ENCODE peak calls at places on chromosomes 7 and 10, in six cellular contexts. One of them, this sample, is unnamed.

GRCh38 chr10:126911301-126911700 is 6.1 kb downstream of the DOCK1 start:
- DNase-seq in astrocyte of the cerebellum: no peak
- DNase-seq in NCI-H1092: no peak
- DNase-seq in NCI-H748 treated with DMSO at 0.1 percent for 48 hours: no peak
- DNase-seq in Ammon's horn: no peak
- DNase-seq in breast epithelium: no peak
- DNase-seq in this sample: no peak

GRCh38 chr10:118007773-118008172 is 39.0 kb downstream of the RAB11FIP2 start:
- DNase-seq in astrocyte of the cerebellum: no peak
- DNase-seq in NCI-H1092: no peak
- DNase-seq in NCI-H748 treated with DMSO at 0.1 percent for 48 hours: no peak
- DNase-seq in Ammon's horn: no peak
- DNase-seq in breast epithelium: no peak
- DNase-seq in this sample: no peak

GRCh38 chr10:34251177-34251576 is 563.9 kb downstream of the PARD3 start:
- DNase-seq in astrocyte of the cerebellum: no peak
- DNase-seq in NCI-H1092: no peak
- DNase-seq in NCI-H748 treated with DMSO at 0.1 percent for 48 hours: no peak
- DNase-seq in Ammon's horn: no peak
- DNase-seq in breast epithelium: no peak
- DNase-seq in this sample: no peak

GRCh38 chr7:78587443-78588044 is 789.0 kb downstream of the PHTF2 start:
- DNase-seq in astrocyte of the cerebellum: no peak
- DNase-seq in NCI-H1092: peak; percentile 9
- DNase-seq in NCI-H748 treated with DMSO at 0.1 percent for 48 hours: peak; percentile 55
- DNase-seq in Ammon's horn: peak; percentile 27
- DNase-seq in breast epithelium: no peak
- DNase-seq in this sample: no peak

GRCh38 chr7:4667776-4668509 is 14.2 kb upstream of the FOXK1 start:
- DNase-seq in astrocyte of the cerebellum: peak; percentile 97
- DNase-seq in NCI-H1092: no peak
- DNase-seq in NCI-H748 treated with DMSO at 0.1 percent for 48 hours: no peak
- DNase-seq in Ammon's horn: no peak
- DNase-seq in breast epithelium: no peak
- DNase-seq in this sample: no peak

GRCh38 chr7:110507832-110508231 is 583.1 kb upstream of the LRRN3 start:
- DNase-seq in astrocyte of the cerebellum: no peak
- DNase-seq in NCI-H1092: peak; percentile 63
- DNase-seq in NCI-H748 treated with DMSO at 0.1 percent for 48 hours: no peak
- DNase-seq in Ammon's horn: no peak
- DNase-seq in breast epithelium: no peak
- DNase-seq in this sample: no peak

GRCh38 chr10:23693398-23693797 is 254.5 kb downstream of the OTUD1 start:
- DNase-seq in astrocyte of the cerebellum: no peak
- DNase-seq in NCI-H1092: no peak
- DNase-seq in NCI-H748 treated with DMSO at 0.1 percent for 48 hours: peak; percentile 16
- DNase-seq in Ammon's horn: no peak
- DNase-seq in breast epithelium: peak; percentile 51
- DNase-seq in this sample: no peak

GRCh38 chr10:944034-944831 is 12.7 kb upstream of the LARP4B start:
- DNase-seq in astrocyte of the cerebellum: no peak
- DNase-seq in NCI-H1092: no peak
- DNase-seq in NCI-H748 treated with DMSO at 0.1 percent for 48 hours: no peak
- DNase-seq in Ammon's horn: peak; percentile 49
- DNase-seq in breast epithelium: no peak
- DNase-seq in this sample: peak; percentile 76

GRCh38 chr10:96133135-96133534 is 3.0 kb downstream of the ZNF518A start:
- DNase-seq in astrocyte of the cerebellum: no peak
- DNase-seq in NCI-H1092: no peak
- DNase-seq in NCI-H748 treated with DMSO at 0.1 percent for 48 hours: no peak
- DNase-seq in Ammon's horn: no peak
- DNase-seq in breast epithelium: no peak
- DNase-seq in this sample: no peak

GRCh38 chr10:5442056-5442989 is 30.0 kb downstream of the NET1 start:
- DNase-seq in astrocyte of the cerebellum: peak; percentile 49
- DNase-seq in NCI-H1092: peak; percentile 19
- DNase-seq in NCI-H748 treated with DMSO at 0.1 percent for 48 hours: peak; percentile 42
- DNase-seq in Ammon's horn: peak; percentile 49
- DNase-seq in breast epithelium: no peak
- DNase-seq in this sample: no peak

GRCh38 chr7:20444041-20444440 is 113.3 kb downstream of the ITGB8 start:
- DNase-seq in astrocyte of the cerebellum: peak; percentile 64
- DNase-seq in NCI-H1092: no peak
- DNase-seq in NCI-H748 treated with DMSO at 0.1 percent for 48 hours: no peak
- DNase-seq in Ammon's horn: no peak
- DNase-seq in breast epithelium: no peak
- DNase-seq in this sample: no peak

GRCh38 chr10:71694567-71694968 is 25.0 kb downstream of the C10orf105 start:
- DNase-seq in astrocyte of the cerebellum: no peak
- DNase-seq in NCI-H1092: no peak
- DNase-seq in NCI-H748 treated with DMSO at 0.1 percent for 48 hours: no peak
- DNase-seq in Ammon's horn: peak; percentile 67
- DNase-seq in breast epithelium: no peak
- DNase-seq in this sample: peak; percentile 50

GRCh38 chr7:22885824-22886255 is 63.2 kb upstream of the TOMM7 start:
- DNase-seq in astrocyte of the cerebellum: no peak
- DNase-seq in NCI-H1092: no peak
- DNase-seq in NCI-H748 treated with DMSO at 0.1 percent for 48 hours: peak; percentile 52
- DNase-seq in Ammon's horn: no peak
- DNase-seq in breast epithelium: no peak
- DNase-seq in this sample: no peak

GRCh38 chr10:62352356-62352963 is 21.7 kb upstream of the ZNF365 start:
- DNase-seq in astrocyte of the cerebellum: no peak
- DNase-seq in NCI-H1092: no peak
- DNase-seq in NCI-H748 treated with DMSO at 0.1 percent for 48 hours: no peak
- DNase-seq in Ammon's horn: no peak
- DNase-seq in breast epithelium: no peak
- DNase-seq in this sample: no peak

GRCh38 chr7:101790566-101791293 is 26.7 kb upstream of the CUX1 start:
- DNase-seq in astrocyte of the cerebellum: no peak
- DNase-seq in NCI-H1092: no peak
- DNase-seq in NCI-H748 treated with DMSO at 0.1 percent for 48 hours: no peak
- DNase-seq in Ammon's horn: no peak
- DNase-seq in breast epithelium: no peak
- DNase-seq in this sample: no peak

GRCh38 chr7:110762514-110762913 is 328.4 kb upstream of the LRRN3 start:
- DNase-seq in astrocyte of the cerebellum: no peak
- DNase-seq in NCI-H1092: peak; percentile 91
- DNase-seq in NCI-H748 treated with DMSO at 0.1 percent for 48 hours: peak; percentile 81
- DNase-seq in Ammon's horn: no peak
- DNase-seq in breast epithelium: no peak
- DNase-seq in this sample: no peak

GRCh38 chr10:30433779-30434272 is at the start of gene MAP3K8:
- DNase-seq in astrocyte of the cerebellum: no peak
- DNase-seq in NCI-H1092: no peak
- DNase-seq in NCI-H748 treated with DMSO at 0.1 percent for 48 hours: peak; percentile 19
- DNase-seq in Ammon's horn: peak; percentile 89
- DNase-seq in breast epithelium: peak; percentile 90
- DNase-seq in this sample: peak; percentile 92

GRCh38 chr10:132319853-132320669 is 11.9 kb upstream of the LRRC27 start:
- DNase-seq in astrocyte of the cerebellum: peak; percentile 75
- DNase-seq in NCI-H1092: no peak
- DNase-seq in NCI-H748 treated with DMSO at 0.1 percent for 48 hours: no peak
- DNase-seq in Ammon's horn: no peak
- DNase-seq in breast epithelium: peak; percentile 33
- DNase-seq in this sample: no peak

GRCh38 chr7:69588773-69589172 is 9.5 kb upstream of the AUTS2 start:
- DNase-seq in astrocyte of the cerebellum: no peak
- DNase-seq in NCI-H1092: no peak
- DNase-seq in NCI-H748 treated with DMSO at 0.1 percent for 48 hours: no peak
- DNase-seq in Ammon's horn: peak; percentile 86
- DNase-seq in breast epithelium: no peak
- DNase-seq in this sample: no peak

GRCh38 chr10:43226441-43226840 is 40.4 kb downstream of the RASGEF1A start:
- DNase-seq in astrocyte of the cerebellum: no peak
- DNase-seq in NCI-H1092: no peak
- DNase-seq in NCI-H748 treated with DMSO at 0.1 percent for 48 hours: no peak
- DNase-seq in Ammon's horn: no peak
- DNase-seq in breast epithelium: peak; percentile 35
- DNase-seq in this sample: peak; percentile 74

GRCh38 chr7:1355568-1356340 is 103.5 kb downstream of the MICALL2 start:
- DNase-seq in astrocyte of the cerebellum: no peak
- DNase-seq in NCI-H1092: no peak
- DNase-seq in NCI-H748 treated with DMSO at 0.1 percent for 48 hours: no peak
- DNase-seq in Ammon's horn: no peak
- DNase-seq in breast epithelium: no peak
- DNase-seq in this sample: no peak

GRCh38 chr7:123782071-123782798 is 33.4 kb upstream of the WASL start:
- DNase-seq in astrocyte of the cerebellum: no peak
- DNase-seq in NCI-H1092: no peak
- DNase-seq in NCI-H748 treated with DMSO at 0.1 percent for 48 hours: no peak
- DNase-seq in Ammon's horn: no peak
- DNase-seq in breast epithelium: no peak
- DNase-seq in this sample: no peak

GRCh38 chr10:86652361-86653202 is 1.8 kb upstream of the OPN4 start:
- DNase-seq in astrocyte of the cerebellum: no peak
- DNase-seq in NCI-H1092: peak; percentile 91
- DNase-seq in NCI-H748 treated with DMSO at 0.1 percent for 48 hours: peak; percentile 53
- DNase-seq in Ammon's horn: no peak
- DNase-seq in breast epithelium: peak; percentile 40
- DNase-seq in this sample: peak; percentile 81

GRCh38 chr10:61845196-61845949 is 56.1 kb upstream of the ARID5B start:
- DNase-seq in astrocyte of the cerebellum: no peak
- DNase-seq in NCI-H1092: no peak
- DNase-seq in NCI-H748 treated with DMSO at 0.1 percent for 48 hours: no peak
- DNase-seq in Ammon's horn: no peak
- DNase-seq in breast epithelium: no peak
- DNase-seq in this sample: no peak

GRCh38 chr10:7027913-7028808 is 382.7 kb downstream of the SFMBT2 start:
- DNase-seq in astrocyte of the cerebellum: peak; percentile 11
- DNase-seq in NCI-H1092: no peak
- DNase-seq in NCI-H748 treated with DMSO at 0.1 percent for 48 hours: no peak
- DNase-seq in Ammon's horn: no peak
- DNase-seq in breast epithelium: no peak
- DNase-seq in this sample: no peak

GRCh38 chr10:63515002-63515763 is 6.0 kb upstream of the REEP3 start:
- DNase-seq in astrocyte of the cerebellum: peak; percentile 48
- DNase-seq in NCI-H1092: no peak
- DNase-seq in NCI-H748 treated with DMSO at 0.1 percent for 48 hours: no peak
- DNase-seq in Ammon's horn: no peak
- DNase-seq in breast epithelium: no peak
- DNase-seq in this sample: no peak

GRCh38 chr7:126574838-126575250 is 677.9 kb downstream of the GRM8 start:
- DNase-seq in astrocyte of the cerebellum: peak; percentile 32
- DNase-seq in NCI-H1092: no peak
- DNase-seq in NCI-H748 treated with DMSO at 0.1 percent for 48 hours: no peak
- DNase-seq in Ammon's horn: no peak
- DNase-seq in breast epithelium: no peak
- DNase-seq in this sample: no peak

GRCh38 chr10:29535012-29535777 is 99.6 kb downstream of the SVIL start:
- DNase-seq in astrocyte of the cerebellum: peak; percentile 63
- DNase-seq in NCI-H1092: no peak
- DNase-seq in NCI-H748 treated with DMSO at 0.1 percent for 48 hours: no peak
- DNase-seq in Ammon's horn: peak; percentile 71
- DNase-seq in breast epithelium: no peak
- DNase-seq in this sample: peak; percentile 81

GRCh38 chr7:43584200-43584586 is 1.3 kb downstream of the STK17A start:
- DNase-seq in astrocyte of the cerebellum: no peak
- DNase-seq in NCI-H1092: no peak
- DNase-seq in NCI-H748 treated with DMSO at 0.1 percent for 48 hours: no peak
- DNase-seq in Ammon's horn: no peak
- DNase-seq in breast epithelium: no peak
- DNase-seq in this sample: peak; percentile 36

GRCh38 chr10:11856678-11857077 is 33.5 kb downstream of the PROSER2 start:
- DNase-seq in astrocyte of the cerebellum: no peak
- DNase-seq in NCI-H1092: no peak
- DNase-seq in NCI-H748 treated with DMSO at 0.1 percent for 48 hours: no peak
- DNase-seq in Ammon's horn: no peak
- DNase-seq in breast epithelium: no peak
- DNase-seq in this sample: no peak

GRCh38 chr7:142516038-142516501 is 233.2 kb upstream of the PRSS1 start:
- DNase-seq in astrocyte of the cerebellum: peak; percentile 55
- DNase-seq in NCI-H1092: peak; percentile 16
- DNase-seq in NCI-H748 treated with DMSO at 0.1 percent for 48 hours: peak; percentile 59
- DNase-seq in Ammon's horn: peak; percentile 85
- DNase-seq in breast epithelium: no peak
- DNase-seq in this sample: no peak

GRCh38 chr7:41709621-41710020 is 6.7 kb upstream of the INHBA start:
- DNase-seq in astrocyte of the cerebellum: peak; percentile 59
- DNase-seq in NCI-H1092: no peak
- DNase-seq in NCI-H748 treated with DMSO at 0.1 percent for 48 hours: no peak
- DNase-seq in Ammon's horn: no peak
- DNase-seq in breast epithelium: no peak
- DNase-seq in this sample: no peak

GRCh38 chr10:131732631-131733127 is 168.1 kb upstream of the PPP2R2D start:
- DNase-seq in astrocyte of the cerebellum: no peak
- DNase-seq in NCI-H1092: no peak
- DNase-seq in NCI-H748 treated with DMSO at 0.1 percent for 48 hours: no peak
- DNase-seq in Ammon's horn: no peak
- DNase-seq in breast epithelium: no peak
- DNase-seq in this sample: no peak

GRCh38 chr10:60419249-60419648 is 29.6 kb upstream of the ANK3 start:
- DNase-seq in astrocyte of the cerebellum: no peak
- DNase-seq in NCI-H1092: no peak
- DNase-seq in NCI-H748 treated with DMSO at 0.1 percent for 48 hours: no peak
- DNase-seq in Ammon's horn: no peak
- DNase-seq in breast epithelium: no peak
- DNase-seq in this sample: no peak

GRCh38 chr10:71771821-71772617 is 1.3 kb downstream of the VSIR start:
- DNase-seq in astrocyte of the cerebellum: no peak
- DNase-seq in NCI-H1092: no peak
- DNase-seq in NCI-H748 treated with DMSO at 0.1 percent for 48 hours: no peak
- DNase-seq in Ammon's horn: no peak
- DNase-seq in breast epithelium: no peak
- DNase-seq in this sample: peak; percentile 94